ENCODE peak calls at places on chromosomes 7 and 10, in eight cellular contexts. Y is PC-3, D is bronchial epithelial cell, E is neuronal stem cell, K is IMR-90, L is OCI-LY7, R is astrocyte, A is SJSA1. V is an unnamed sample.

GRCh38 chr10:110501142-110501937 is 3.6 kb downstream of the DUSP5 start:
- DNase-seq in K (peak; percentile 95), E (no peak), R (peak; percentile 92), L (no peak), A (peak; percentile 93), D (peak; percentile 91), Y (peak; percentile 89), V (peak; percentile 93)

GRCh38 chr10:132112611-132113010 is 46.9 kb downstream of the JAKMIP3 start:
- DNase-seq in K (no peak), L (no peak), D (no peak), E (no peak), A (no peak), Y (no peak), R (no peak), V (no peak)

GRCh38 chr10:69074532-69074931 is 13.4 kb upstream of the SRGN start:
- DNase-seq in E (no peak), K (no peak), L (no peak), R (no peak), D (no peak), Y (no peak), A (no peak), V (no peak)

GRCh38 chr7:124033093-124033806 is 383 bp upstream of the TMEM229A start:
- DNase-seq in Y (no peak), L (no peak), D (no peak), R (no peak), K (no peak), E (peak; percentile 48), A (no peak), V (peak; percentile 80)

GRCh38 chr10:69831231-69831855 is 29.6 kb downstream of the COL13A1 start:
- DNase-seq in L (no peak), R (no peak), A (no peak), D (no peak), K (peak; percentile 42), Y (peak; percentile 27), E (no peak), V (no peak)

GRCh38 chr10:52649471-52649870 is 123.1 kb downstream of the MBL2 start:
- DNase-seq in L (no peak), E (no peak), D (no peak), K (no peak), R (no peak), Y (no peak), A (no peak), V (no peak)

GRCh38 chr10:112526906-112527305 is 79.9 kb downstream of the VTI1A start:
- DNase-seq in E (peak; percentile 46), Y (no peak), A (no peak), K (no peak), L (no peak), R (no peak), D (no peak), V (no peak)

GRCh38 chr7:25805027-25805687 is 346.8 kb upstream of the NFE2L3 start:
- DNase-seq in K (peak; percentile 9), E (no peak), R (peak; percentile 26), L (no peak), D (peak; percentile 48), Y (no peak), A (peak; percentile 85), V (no peak)

GRCh38 chr7:36283711-36284130 is 105.9 kb upstream of the ANLN start:
- DNase-seq in L (peak; percentile 55), Y (no peak), E (no peak), D (no peak), K (no peak), A (no peak), R (no peak), V (peak; percentile 57)

GRCh38 chr7:84256481-84256880 is 61.9 kb upstream of the SEMA3A start:
- DNase-seq in A (no peak), Y (no peak), D (no peak), K (peak; percentile 55), R (no peak), E (no peak), L (no peak), V (no peak)

GRCh38 chr10:19629559-19629958 is 186.7 kb upstream of the PLXDC2 start:
- DNase-seq in R (peak; percentile 37), E (peak; percentile 67), Y (no peak), A (no peak), D (no peak), L (no peak), K (peak; percentile 67), V (peak; percentile 81)

GRCh38 chr7:81211617-81212016 is 292.8 kb upstream of the SEMA3C start:
- DNase-seq in R (peak; percentile 83), A (peak; percentile 16), D (no peak), K (peak; percentile 60), L (no peak), Y (no peak), E (no peak), V (no peak)

GRCh38 chr10:77506517-77506916 is 131.1 kb downstream of the KCNMA1 start:
- DNase-seq in D (no peak), L (no peak), E (no peak), R (peak; percentile 51), K (peak; percentile 23), Y (no peak), A (no peak), V (no peak)

GRCh38 chr7:11754123-11754522 is 77.9 kb downstream of the THSD7A start:
- DNase-seq in E (no peak), D (no peak), K (no peak), Y (no peak), A (no peak), L (no peak), R (no peak), V (no peak)

GRCh38 chr10:3872700-3873099 is 87.7 kb upstream of the KLF6 start:
- DNase-seq in K (no peak), A (no peak), Y (no peak), L (no peak), D (no peak), R (no peak), E (no peak), V (no peak)

GRCh38 chr10:3875842-3876235 is 90.8 kb upstream of the KLF6 start:
- DNase-seq in R (no peak), D (no peak), A (no peak), K (no peak), E (no peak), L (no peak), Y (no peak), V (no peak)

GRCh38 chr10:3874988-3875841 is 90.2 kb upstream of the KLF6 start:
- DNase-seq in A (no peak), K (no peak), R (no peak), E (no peak), D (no peak), Y (no peak), L (peak; percentile 72), V (no peak)

GRCh38 chr10:3871424-3871996 is 86.5 kb upstream of the KLF6 start:
- DNase-seq in R (no peak), K (no peak), D (no peak), L (no peak), Y (no peak), E (no peak), A (no peak), V (no peak)

DNA sequence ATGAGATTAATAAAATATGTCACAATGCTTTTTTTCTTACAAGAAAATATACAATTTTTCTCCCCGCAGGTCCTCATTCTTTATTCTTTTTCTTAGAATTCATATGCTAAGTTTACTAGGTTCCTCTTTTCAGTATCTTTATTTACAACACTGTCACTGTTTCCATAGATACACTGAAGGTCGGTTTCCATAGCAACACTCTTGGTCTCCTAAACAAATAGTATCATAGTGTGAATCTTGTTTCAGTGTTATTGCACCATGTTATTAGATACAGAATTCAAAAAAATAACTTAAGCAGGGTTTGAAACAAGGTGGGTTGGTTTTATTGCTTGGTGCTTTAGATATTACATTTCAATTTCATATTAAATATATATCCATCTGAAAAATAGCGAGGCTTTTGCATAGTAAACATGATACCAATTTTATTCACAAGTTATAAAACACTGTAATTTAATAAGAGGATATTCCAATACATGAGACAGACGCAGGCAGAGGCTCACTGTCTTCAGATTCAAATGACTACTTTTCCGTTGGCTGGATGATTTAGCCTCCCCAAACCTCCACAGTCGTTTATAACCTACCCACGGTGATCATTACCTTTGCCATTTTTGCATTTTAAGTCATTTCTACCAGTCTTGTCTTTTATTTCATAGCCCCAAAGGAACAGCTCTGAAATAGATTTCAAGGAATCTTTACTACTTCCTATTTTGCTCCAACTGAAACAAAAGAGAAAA is 88.9 kb upstream of the KLF6 start:
- DNase-seq in A (no peak), K (peak; percentile 80), D (peak; percentile 72), R (peak; percentile 59), E (peak; percentile 20), L (peak; percentile 89), Y (no peak), V (no peak)
- H3K4me3 ChIP-seq in A (no peak overlapping the region), K (no peak overlapping the region), D (no peak overlapping the region), R (no peak overlapping the region), E (no peak overlapping the region), L (peak overlapping the region; percentile 14), Y (no peak overlapping the region), V (no peak overlapping the region)

DNA sequence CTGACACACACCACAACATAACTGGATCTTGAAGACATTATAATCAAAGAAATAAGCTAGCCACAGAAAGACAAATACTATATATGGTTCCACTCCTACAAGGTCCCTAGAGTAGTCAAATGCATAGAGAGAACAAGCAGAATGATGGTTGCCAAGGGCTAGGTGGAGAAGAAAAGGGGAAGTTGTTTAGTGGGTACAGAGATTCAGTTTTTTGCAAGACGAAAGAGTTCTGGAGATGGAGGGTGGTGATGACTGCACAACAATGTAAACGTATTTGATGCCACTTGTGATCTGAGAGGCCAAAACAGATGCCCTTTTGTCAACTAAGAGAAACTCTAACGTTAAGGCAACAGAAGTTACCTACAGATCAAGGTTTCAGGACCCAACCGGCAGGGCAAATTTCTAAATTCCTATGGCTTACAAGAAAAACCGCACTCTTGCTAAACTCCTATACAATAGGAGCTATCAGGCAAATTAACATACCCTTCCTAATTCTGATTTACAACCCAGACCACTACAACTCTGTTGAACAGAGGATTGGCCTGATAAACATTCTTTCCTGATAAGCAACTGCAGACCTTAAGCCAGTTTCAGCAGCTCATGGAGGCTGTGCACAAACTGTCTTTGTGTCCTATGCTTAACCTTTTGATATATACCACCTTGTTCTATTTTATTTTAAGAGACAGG is 69.0 kb downstream of the FAM107B start:
- DNase-seq in L (peak; percentile 37), E (no peak), K (no peak), A (no peak), D (no peak), R (no peak), Y (no peak), V (no peak)
- H3K4me3 ChIP-seq in L (no peak overlapping the region), E (no peak overlapping the region), K (no peak overlapping the region), A (no peak overlapping the region), D (no peak overlapping the region), R (no peak overlapping the region), Y (no peak overlapping the region), V (no peak overlapping the region)

GRCh38 chr7:102220929-102221850 is 65.5 kb upstream of the SH2B2 start:
- DNase-seq in L (no peak), K (peak; percentile 75), A (peak; percentile 28), E (no peak), Y (peak; percentile 60), R (peak; percentile 74), D (peak; percentile 40), V (no peak)
- H3K4me3 ChIP-seq in L (no peak overlapping the region), K (no peak overlapping the region), A (no peak overlapping the region), E (no peak overlapping the region), Y (peak overlapping the region; percentile 44), R (peak overlapping the region; percentile 32), D (no peak overlapping the region), V (no peak overlapping the region)

DNA sequence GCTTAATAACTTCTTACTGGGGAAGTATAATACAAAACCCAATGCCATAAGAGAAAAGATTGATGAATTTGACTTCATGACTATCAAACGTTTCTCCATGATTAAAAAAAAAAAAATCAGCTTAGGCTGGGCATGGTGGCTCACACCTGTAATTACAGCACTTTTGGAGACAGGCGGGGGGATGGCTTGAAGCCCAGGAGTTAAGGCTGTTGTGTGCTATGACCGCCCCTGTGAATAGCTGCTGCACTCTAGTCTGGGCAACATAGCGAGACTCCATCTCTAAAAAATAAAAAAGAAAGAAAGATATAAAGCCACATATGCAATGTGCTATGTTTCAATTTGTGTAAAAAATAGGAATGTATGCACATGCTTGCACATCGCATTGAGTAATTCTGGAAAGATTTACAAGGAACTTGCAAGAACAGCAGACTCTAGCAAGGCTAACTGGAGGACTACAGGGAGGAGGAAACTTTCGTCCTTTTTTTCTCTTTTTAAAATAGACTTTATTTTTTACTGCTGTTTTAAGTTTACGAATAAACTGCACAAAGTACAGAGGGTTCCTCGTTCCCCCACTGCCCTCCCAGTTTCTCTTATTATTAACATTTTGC is 10.3 kb upstream of the RARRES2 start:
- DNase-seq in Y (no peak), D (no peak), E (no peak), L (no peak), K (peak; percentile 25), A (no peak), R (no peak), V (no peak)
- H3K4me3 ChIP-seq in Y (peak overlapping the region; percentile 69), D (no peak overlapping the region), E (no peak overlapping the region), L (no peak overlapping the region), K (no peak overlapping the region), A (no peak overlapping the region), R (no peak overlapping the region), V (no peak overlapping the region)

V was measured in right cardiac atrium.